ENCODE peak calls at places on chromosomes 5 and 9, in five cellular contexts. One of them, this sample, is unnamed. For H3K9me3, the result is how much of the 10 kb centered on the place peaks cover.

GRCh38 chr5:179192891-179193470 is 132.8 kb downstream of the ZNF354C start:
- DNase-seq in SK-N-SH: no peak
- DNase-seq in breast epithelium: no peak
- DNase-seq in uterus: no peak
- DNase-seq in transverse colon: no peak
- DNase-seq in this sample: no peak

GRCh38 chr5:6483880-6484382 is 35.3 kb downstream of the UBE2QL1 start:
- DNase-seq in uterus: no peak
- DNase-seq in transverse colon: peak
- DNase-seq in SK-N-SH: no peak
- DNase-seq in breast epithelium: no peak
- DNase-seq in this sample: no peak

GRCh38 chr5:149666212-149666852 is 63.8 kb upstream of the PPARGC1B start:
- DNase-seq in transverse colon: no peak
- DNase-seq in SK-N-SH: no peak
- DNase-seq in breast epithelium: no peak
- DNase-seq in uterus: no peak
- DNase-seq in this sample: no peak

GRCh38 chr5:33788922-33789321 is 102.9 kb downstream of the ADAMTS12 start:
- DNase-seq in SK-N-SH: no peak
- DNase-seq in transverse colon: no peak
- DNase-seq in uterus: no peak
- DNase-seq in breast epithelium: no peak
- DNase-seq in this sample: peak

GRCh38 chr9:131609116-131609830 is 64.0 kb downstream of the PRRT1B start:
- DNase-seq in uterus: peak
- DNase-seq in breast epithelium: peak
- DNase-seq in SK-N-SH: no peak
- DNase-seq in transverse colon: no peak
- DNase-seq in this sample: no peak

GRCh38 chr9:134134949-134135342 is 936 bp upstream of the WDR5 start:
- DNase-seq in breast epithelium: no peak
- DNase-seq in SK-N-SH: no peak
- DNase-seq in transverse colon: no peak
- DNase-seq in uterus: no peak
- DNase-seq in this sample: no peak

GRCh38 chr9:96486351-96487029 is 36.5 kb downstream of the HABP4 start:
- DNase-seq in SK-N-SH: peak
- DNase-seq in uterus: peak
- DNase-seq in transverse colon: peak
- DNase-seq in breast epithelium: no peak
- DNase-seq in this sample: peak

GRCh38 chr9:26308328-26308727 is 584.3 kb downstream of the CAAP1 start:
- DNase-seq in breast epithelium: no peak
- DNase-seq in uterus: no peak
- DNase-seq in transverse colon: no peak
- DNase-seq in SK-N-SH: no peak
- DNase-seq in this sample: no peak

GRCh38 chr9:88106492-88106891 is 31.8 kb downstream of the SPATA31C2 start:
- DNase-seq in transverse colon: peak
- DNase-seq in breast epithelium: no peak
- DNase-seq in SK-N-SH: peak
- DNase-seq in uterus: peak
- DNase-seq in this sample: no peak

GRCh38 chr9:91038483-91039124 is 237.0 kb downstream of the SYK start:
- DNase-seq in uterus: peak
- DNase-seq in transverse colon: no peak
- DNase-seq in SK-N-SH: no peak
- DNase-seq in breast epithelium: no peak
- DNase-seq in this sample: no peak

GRCh38 chr9:33782395-33783152 is 12.8 kb upstream of the PRSS3 start:
- DNase-seq in transverse colon: no peak
- DNase-seq in uterus: no peak
- DNase-seq in SK-N-SH: no peak
- DNase-seq in breast epithelium: no peak
- DNase-seq in this sample: peak

GRCh38 chr5:113202904-113203716 is 226.5 kb downstream of the DCP2 start:
- DNase-seq in uterus: no peak
- DNase-seq in SK-N-SH: peak
- DNase-seq in transverse colon: no peak
- DNase-seq in breast epithelium: peak
- DNase-seq in this sample: no peak

GRCh38 chr9:132408521-132408920 is 1.5 kb upstream of the CFAP77 start:
- DNase-seq in transverse colon: no peak
- DNase-seq in SK-N-SH: no peak
- DNase-seq in uterus: no peak
- DNase-seq in breast epithelium: no peak
- DNase-seq in this sample: no peak

GRCh38 chr5:1127991-1128785 is 16.3 kb upstream of the SLC12A7 start:
- DNase-seq in transverse colon: no peak
- DNase-seq in uterus: no peak
- DNase-seq in breast epithelium: peak
- DNase-seq in SK-N-SH: no peak
- DNase-seq in this sample: no peak

GRCh38 chr5:149853701-149854100 is 90.9 kb downstream of the PDE6A start:
- DNase-seq in breast epithelium: no peak
- DNase-seq in uterus: no peak
- DNase-seq in transverse colon: no peak
- DNase-seq in SK-N-SH: no peak
- DNase-seq in this sample: no peak

GRCh38 chr9:13502503-13502902 is 223.0 kb upstream of the MPDZ start:
- DNase-seq in breast epithelium: no peak
- DNase-seq in uterus: no peak
- DNase-seq in transverse colon: no peak
- DNase-seq in SK-N-SH: no peak
- DNase-seq in this sample: no peak

GRCh38 chr9:98564714-98565113 is 144.0 kb downstream of the GABBR2 start:
- DNase-seq in uterus: no peak
- DNase-seq in SK-N-SH: no peak
- DNase-seq in transverse colon: no peak
- DNase-seq in breast epithelium: no peak
- DNase-seq in this sample: no peak

GRCh38 chr9:128575921-128576320 is 23.5 kb downstream of the SPTAN1 start:
- DNase-seq in breast epithelium: no peak
- DNase-seq in SK-N-SH: no peak
- DNase-seq in uterus: no peak
- DNase-seq in transverse colon: no peak
- DNase-seq in this sample: no peak

GRCh38 chr9:128251701-128252100 is 24.1 kb downstream of the GOLGA2 start:
- DNase-seq in uterus: no peak
- DNase-seq in SK-N-SH: no peak
- DNase-seq in transverse colon: no peak
- DNase-seq in breast epithelium: no peak
- DNase-seq in this sample: no peak

GRCh38 chr5:73623929-73624404 is 2.0 kb upstream of the ARHGEF28 start:
- DNase-seq in uterus: no peak
- DNase-seq in breast epithelium: no peak
- DNase-seq in SK-N-SH: no peak
- DNase-seq in transverse colon: no peak
- DNase-seq in this sample: no peak

GRCh38 chr9:105216440-105217178 is 27.8 kb upstream of the SLC44A1 start:
- DNase-seq in uterus: no peak
- DNase-seq in transverse colon: peak
- DNase-seq in breast epithelium: no peak
- DNase-seq in SK-N-SH: no peak
- DNase-seq in this sample: no peak

GRCh38 chr9:22415941-22416691 is 30.5 kb upstream of the DMRTA1 start:
- DNase-seq in uterus: no peak
- DNase-seq in breast epithelium: no peak
- DNase-seq in SK-N-SH: no peak
- DNase-seq in transverse colon: no peak
- DNase-seq in this sample: no peak

GRCh38 chr9:128523199-128523925 is 18.8 kb downstream of the GLE1 start:
- DNase-seq in SK-N-SH: peak
- DNase-seq in transverse colon: no peak
- DNase-seq in breast epithelium: no peak
- DNase-seq in uterus: peak
- DNase-seq in this sample: peak

GRCh38 chr9:134892221-134892620 is 11.6 kb downstream of the FCN2 start:
- DNase-seq in uterus: no peak
- DNase-seq in breast epithelium: no peak
- DNase-seq in transverse colon: no peak
- DNase-seq in SK-N-SH: no peak
- DNase-seq in this sample: no peak

GRCh38 chr5:180313677-180314076 is 21.8 kb upstream of the MAPK9 start:
- DNase-seq in SK-N-SH: peak
- DNase-seq in transverse colon: no peak
- DNase-seq in breast epithelium: peak
- DNase-seq in uterus: no peak
- DNase-seq in this sample: no peak

GRCh38 chr9:69058101-69058500 is 22.5 kb downstream of the FXN start:
- DNase-seq in breast epithelium: no peak
- DNase-seq in transverse colon: no peak
- DNase-seq in SK-N-SH: no peak
- DNase-seq in uterus: no peak
- DNase-seq in this sample: no peak

GRCh38 chr9:136700959-136701664 is 11.3 kb upstream of the DIPK1B start:
- DNase-seq in transverse colon: peak
- DNase-seq in uterus: no peak
- DNase-seq in breast epithelium: no peak
- DNase-seq in SK-N-SH: no peak
- DNase-seq in this sample: no peak

GRCh38 chr5:6632324-6632930 is 417 bp downstream of the NSUN2 start:
- DNase-seq in SK-N-SH: no peak
- DNase-seq in transverse colon: no peak
- DNase-seq in uterus: no peak
- DNase-seq in breast epithelium: no peak
- DNase-seq in this sample: no peak

GRCh38 chr5:74289238-74289637 is 351.3 kb downstream of the ENC1 start:
- DNase-seq in breast epithelium: no peak
- DNase-seq in uterus: no peak
- DNase-seq in transverse colon: no peak
- DNase-seq in SK-N-SH: no peak
- DNase-seq in this sample: no peak

DNA sequence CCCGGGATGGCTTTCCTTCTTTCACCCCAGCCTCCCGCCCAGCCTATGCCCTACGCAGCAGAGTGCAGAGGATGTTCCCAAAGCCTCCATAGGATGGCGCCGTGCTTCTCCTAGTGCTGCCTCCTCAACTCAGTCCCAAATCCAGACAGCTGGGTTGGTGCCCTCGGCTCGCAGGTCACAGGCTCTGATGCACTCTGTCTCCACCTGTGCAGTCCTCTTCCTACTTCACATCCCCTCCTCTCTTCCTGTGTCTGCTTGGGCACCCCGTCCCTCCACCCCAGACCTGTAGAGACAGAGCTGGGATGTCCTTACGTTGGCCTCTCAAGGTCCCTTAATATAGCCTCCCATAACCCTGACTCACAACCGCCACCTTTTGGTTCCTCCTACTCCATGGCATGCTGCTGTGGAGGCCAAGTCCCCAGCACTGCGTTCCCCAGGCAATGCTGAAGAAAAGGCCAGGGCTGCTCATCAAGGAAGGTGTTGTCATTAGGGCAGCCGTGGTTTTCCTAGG is 314.4 kb downstream of the GADD45G start:
- DNase-seq in transverse colon: peak
- DNase-seq in SK-N-SH: no peak
- DNase-seq in breast epithelium: no peak
- DNase-seq in uterus: no peak
- DNase-seq in this sample: no peak
- TF ChIP-seq CTCF in transverse colon: peak
- TF ChIP-seq CTCF in SK-N-SH: no peak
- TF ChIP-seq CTCF in breast epithelium: peak
- TF ChIP-seq CTCF in uterus: no peak
- TF ChIP-seq CTCF in this sample: no peak

DNA sequence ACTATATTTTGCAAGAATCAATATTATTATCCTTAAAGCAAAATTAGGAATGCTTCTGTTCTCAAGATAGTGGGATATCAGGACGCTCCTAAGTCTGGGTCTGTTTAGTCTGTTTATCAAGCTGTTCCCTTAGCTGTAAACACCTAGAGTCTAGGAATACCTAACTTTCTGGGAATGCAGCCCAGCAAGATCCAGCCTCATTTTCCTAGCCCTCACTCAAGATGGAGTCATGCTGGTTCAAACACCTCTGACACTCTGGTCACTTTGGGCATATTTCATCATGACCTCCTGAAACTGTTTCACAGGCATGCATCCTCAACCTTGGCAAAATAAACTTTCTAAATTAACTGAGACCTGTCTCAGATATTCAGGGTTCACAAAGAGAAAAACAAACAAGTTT is 14.4 kb upstream of the MRPS30 start:
- DNase-seq in breast epithelium: no peak
- DNase-seq in uterus: no peak
- DNase-seq in SK-N-SH: no peak
- DNase-seq in transverse colon: no peak
- DNase-seq in this sample: no peak
- H3K9me3 ChIP-seq in breast epithelium: under half
- H3K9me3 ChIP-seq in uterus: under half
- H3K9me3 ChIP-seq in SK-N-SH: under half
- H3K9me3 ChIP-seq in transverse colon: under half
- H3K9me3 ChIP-seq in this sample: under half

GRCh38 chr5:14678773-14679334 is 14.3 kb downstream of the OTULIN start:
- DNase-seq in transverse colon: no peak
- DNase-seq in uterus: no peak
- DNase-seq in breast epithelium: no peak
- DNase-seq in SK-N-SH: no peak
- DNase-seq in this sample: no peak

GRCh38 chr5:14673443-14673842 is 8.9 kb downstream of the OTULIN start:
- DNase-seq in breast epithelium: no peak
- DNase-seq in transverse colon: no peak
- DNase-seq in uterus: no peak
- DNase-seq in SK-N-SH: no peak
- DNase-seq in this sample: no peak

GRCh38 chr5:14676320-14676719 is 11.8 kb downstream of the OTULIN start:
- DNase-seq in SK-N-SH: no peak
- DNase-seq in breast epithelium: no peak
- DNase-seq in uterus: no peak
- DNase-seq in transverse colon: no peak
- DNase-seq in this sample: no peak

GRCh38 chr5:14675309-14675708 is 10.8 kb downstream of the OTULIN start:
- DNase-seq in SK-N-SH: no peak
- DNase-seq in transverse colon: no peak
- DNase-seq in breast epithelium: no peak
- DNase-seq in uterus: no peak
- DNase-seq in this sample: no peak

GRCh38 chr5:14675865-14676300 is 11.4 kb downstream of the OTULIN start:
- DNase-seq in uterus: no peak
- DNase-seq in breast epithelium: no peak
- DNase-seq in SK-N-SH: peak
- DNase-seq in transverse colon: no peak
- DNase-seq in this sample: no peak
- H3K4me3 ChIP-seq in uterus: no peak
- H3K4me3 ChIP-seq in breast epithelium: no peak
- H3K4me3 ChIP-seq in SK-N-SH: no peak
- H3K4me3 ChIP-seq in transverse colon: no peak
- H3K4me3 ChIP-seq in this sample: no peak

GRCh38 chr5:156834916-156835315 is 15.2 kb upstream of the PPP1R2B start:
- DNase-seq in transverse colon: peak
- DNase-seq in SK-N-SH: no peak
- DNase-seq in breast epithelium: no peak
- DNase-seq in uterus: no peak
- DNase-seq in this sample: no peak

GRCh38 chr5:156838966-156839365 is 11.1 kb upstream of the PPP1R2B start:
- DNase-seq in breast epithelium: no peak
- DNase-seq in uterus: no peak
- DNase-seq in SK-N-SH: no peak
- DNase-seq in transverse colon: no peak
- DNase-seq in this sample: no peak

GRCh38 chr5:156841737-156842136 is 8.4 kb upstream of the PPP1R2B start:
- DNase-seq in transverse colon: no peak
- DNase-seq in SK-N-SH: no peak
- DNase-seq in uterus: no peak
- DNase-seq in breast epithelium: no peak
- DNase-seq in this sample: no peak

GRCh38 chr5:156835905-156836304 is 14.2 kb upstream of the PPP1R2B start:
- DNase-seq in uterus: no peak
- DNase-seq in breast epithelium: no peak
- DNase-seq in SK-N-SH: no peak
- DNase-seq in transverse colon: no peak
- DNase-seq in this sample: no peak
- TF ChIP-seq CTCF in uterus: no peak
- TF ChIP-seq CTCF in breast epithelium: no peak
- TF ChIP-seq CTCF in SK-N-SH: no peak
- TF ChIP-seq CTCF in transverse colon: no peak
- TF ChIP-seq CTCF in this sample: no peak

This sample was measured in AG04450.